ENCODE peak calls at places on chromosome 4, in four cellular contexts. D is OCI-M1, J is GM13976, Z is NCI-H345. P is an unnamed sample.

GRCh38 chr4:161003418-161004057 is 1160.3 kb downstream of the FSTL5 start:
- DNase-seq in D (no peak), J (no peak), Z (no peak), P (no peak)

GRCh38 chr4:54332577-54332976 is 103.5 kb downstream of the PDGFRA start:
- DNase-seq in D (no peak), J (no peak), Z (no peak), P (peak)

GRCh38 chr4:7104366-7105031 is 36.6 kb upstream of the GRPEL1 start:
- DNase-seq in D (no peak), J (peak), Z (no peak), P (no peak)

GRCh38 chr4:94364527-94364926 is 21.9 kb upstream of the HPGDS start:
- DNase-seq in D (no peak), J (no peak), Z (no peak), P (no peak)

GRCh38 chr4:2364654-2365053 is 53.8 kb downstream of the ZFYVE28 start:
- DNase-seq in D (no peak), J (peak), Z (no peak), P (no peak)

GRCh38 chr4:153205028-153205648 is 895 bp downstream of the TRIM2 start:
- DNase-seq in D (no peak), J (no peak), Z (no peak), P (no peak)

GRCh38 chr4:98661356-98662054 is 3.1 kb upstream of the TSPAN5 start:
- DNase-seq in D (no peak), J (no peak), Z (no peak), P (no peak)

GRCh38 chr4:40931238-40931637 is 181.5 kb downstream of the NSUN7 start:
- DNase-seq in D (no peak), J (no peak), Z (no peak), P (no peak)

GRCh38 chr4:30719363-30720020 is 677 bp upstream of the PCDH7 start:
- DNase-seq in D (peak), J (peak), Z (peak), P (no peak)

GRCh38 chr4:81142744-81143143 is 72.3 kb downstream of the PRKG2 start:
- DNase-seq in D (no peak), J (no peak), Z (no peak), P (no peak)

GRCh38 chr4:146186556-146186955 is 11.0 kb downstream of the LSM6 start:
- DNase-seq in D (no peak), J (no peak), Z (no peak), P (no peak)

GRCh38 chr4:87865960-87866598 is 33.3 kb downstream of the MEPE start:
- DNase-seq in D (peak), J (no peak), Z (peak), P (no peak)

P was measured in DMS79 treated with DMSO at 0.1 percent for 48 hours.